ENCODE peak calls at places on chromosomes 7 and 10, in ten cellular contexts. One of them, this sample, is unnamed.

GRCh38 chr7:44195901-44196300 is 4.9 kb upstream of the YKT6 start:
- DNase-seq in choroid plexus epithelial cell: no peak
- DNase-seq in fibroblast of pulmonary artery: no peak
- DNase-seq in ovary: no peak
- DNase-seq in OCI-LY7: no peak
- DNase-seq in WERI-Rb-1: no peak
- DNase-seq in neural progenitor cell: no peak
- DNase-seq in AG09309: no peak
- DNase-seq in mucosa of descending colon: no peak
- DNase-seq in upper lobe of right lung: peak
- DNase-seq in this sample: peak

GRCh38 chr10:71598673-71599072 is 120.9 kb downstream of the C10orf105 start:
- DNase-seq in neural progenitor cell: no peak
- DNase-seq in ovary: peak
- DNase-seq in choroid plexus epithelial cell: peak
- DNase-seq in upper lobe of right lung: peak
- DNase-seq in OCI-LY7: no peak
- DNase-seq in mucosa of descending colon: peak
- DNase-seq in fibroblast of pulmonary artery: peak
- DNase-seq in WERI-Rb-1: no peak
- DNase-seq in AG09309: peak
- DNase-seq in this sample: no peak

GRCh38 chr10:45377321-45377720 is 3.3 kb downstream of the ALOX5 start:
- DNase-seq in WERI-Rb-1: no peak
- DNase-seq in OCI-LY7: no peak
- DNase-seq in fibroblast of pulmonary artery: no peak
- DNase-seq in mucosa of descending colon: no peak
- DNase-seq in ovary: no peak
- DNase-seq in choroid plexus epithelial cell: no peak
- DNase-seq in neural progenitor cell: no peak
- DNase-seq in upper lobe of right lung: no peak
- DNase-seq in AG09309: no peak
- DNase-seq in this sample: no peak

GRCh38 chr7:7535688-7536087 is at the start of gene COL28A1:
- DNase-seq in upper lobe of right lung: no peak
- DNase-seq in neural progenitor cell: no peak
- DNase-seq in mucosa of descending colon: no peak
- DNase-seq in AG09309: no peak
- DNase-seq in choroid plexus epithelial cell: no peak
- DNase-seq in ovary: no peak
- DNase-seq in WERI-Rb-1: no peak
- DNase-seq in fibroblast of pulmonary artery: no peak
- DNase-seq in OCI-LY7: no peak
- DNase-seq in this sample: no peak

GRCh38 chr10:46551701-46552525 is 4.5 kb downstream of the GPRIN2 start:
- DNase-seq in ovary: peak
- DNase-seq in mucosa of descending colon: peak
- DNase-seq in WERI-Rb-1: peak
- DNase-seq in neural progenitor cell: no peak
- DNase-seq in AG09309: no peak
- DNase-seq in fibroblast of pulmonary artery: no peak
- DNase-seq in upper lobe of right lung: peak
- DNase-seq in OCI-LY7: no peak
- DNase-seq in choroid plexus epithelial cell: no peak
- DNase-seq in this sample: no peak

GRCh38 chr7:74280985-74281384 is 8.2 kb upstream of the CLIP2 start:
- DNase-seq in mucosa of descending colon: no peak
- DNase-seq in neural progenitor cell: no peak
- DNase-seq in choroid plexus epithelial cell: peak
- DNase-seq in upper lobe of right lung: no peak
- DNase-seq in OCI-LY7: no peak
- DNase-seq in fibroblast of pulmonary artery: no peak
- DNase-seq in WERI-Rb-1: no peak
- DNase-seq in ovary: no peak
- DNase-seq in AG09309: no peak
- DNase-seq in this sample: no peak

GRCh38 chr7:70042533-70042932 is 444.3 kb downstream of the AUTS2 start:
- DNase-seq in fibroblast of pulmonary artery: peak
- DNase-seq in OCI-LY7: no peak
- DNase-seq in choroid plexus epithelial cell: peak
- DNase-seq in ovary: no peak
- DNase-seq in AG09309: peak
- DNase-seq in neural progenitor cell: no peak
- DNase-seq in mucosa of descending colon: no peak
- DNase-seq in WERI-Rb-1: no peak
- DNase-seq in upper lobe of right lung: no peak
- DNase-seq in this sample: peak

GRCh38 chr10:99368646-99369045 is 39.5 kb downstream of the CNNM1 start:
- DNase-seq in neural progenitor cell: no peak
- DNase-seq in ovary: no peak
- DNase-seq in upper lobe of right lung: no peak
- DNase-seq in mucosa of descending colon: no peak
- DNase-seq in fibroblast of pulmonary artery: no peak
- DNase-seq in WERI-Rb-1: no peak
- DNase-seq in OCI-LY7: no peak
- DNase-seq in choroid plexus epithelial cell: no peak
- DNase-seq in AG09309: no peak
- DNase-seq in this sample: no peak

GRCh38 chr7:130432886-130433285 is 7.9 kb downstream of the CEP41 start:
- DNase-seq in OCI-LY7: no peak
- DNase-seq in AG09309: no peak
- DNase-seq in upper lobe of right lung: no peak
- DNase-seq in ovary: no peak
- DNase-seq in neural progenitor cell: no peak
- DNase-seq in choroid plexus epithelial cell: peak
- DNase-seq in mucosa of descending colon: no peak
- DNase-seq in WERI-Rb-1: no peak
- DNase-seq in fibroblast of pulmonary artery: peak
- DNase-seq in this sample: peak

GRCh38 chr10:126433351-126433750 is 45.1 kb upstream of the ADAM12 start:
- DNase-seq in choroid plexus epithelial cell: peak
- DNase-seq in fibroblast of pulmonary artery: no peak
- DNase-seq in WERI-Rb-1: no peak
- DNase-seq in neural progenitor cell: no peak
- DNase-seq in OCI-LY7: no peak
- DNase-seq in mucosa of descending colon: no peak
- DNase-seq in ovary: no peak
- DNase-seq in upper lobe of right lung: no peak
- DNase-seq in AG09309: no peak
- DNase-seq in this sample: peak

GRCh38 chr7:142770720-142771352 is at the start of gene PRSS2:
- DNase-seq in ovary: no peak
- DNase-seq in fibroblast of pulmonary artery: no peak
- DNase-seq in neural progenitor cell: no peak
- DNase-seq in upper lobe of right lung: no peak
- DNase-seq in mucosa of descending colon: no peak
- DNase-seq in choroid plexus epithelial cell: no peak
- DNase-seq in AG09309: no peak
- DNase-seq in OCI-LY7: peak
- DNase-seq in WERI-Rb-1: no peak
- DNase-seq in this sample: no peak

GRCh38 chr10:123156091-123156490 is 1.9 kb downstream of the BUB3 start:
- DNase-seq in ovary: no peak
- DNase-seq in WERI-Rb-1: no peak
- DNase-seq in upper lobe of right lung: no peak
- DNase-seq in AG09309: peak
- DNase-seq in mucosa of descending colon: no peak
- DNase-seq in neural progenitor cell: no peak
- DNase-seq in fibroblast of pulmonary artery: peak
- DNase-seq in choroid plexus epithelial cell: peak
- DNase-seq in OCI-LY7: no peak
- DNase-seq in this sample: peak

GRCh38 chr7:155225516-155225915 is 72.2 kb upstream of the INSIG1 start:
- DNase-seq in upper lobe of right lung: no peak
- DNase-seq in AG09309: no peak
- DNase-seq in WERI-Rb-1: no peak
- DNase-seq in mucosa of descending colon: no peak
- DNase-seq in neural progenitor cell: no peak
- DNase-seq in ovary: no peak
- DNase-seq in OCI-LY7: no peak
- DNase-seq in choroid plexus epithelial cell: no peak
- DNase-seq in fibroblast of pulmonary artery: no peak
- DNase-seq in this sample: no peak

GRCh38 chr10:26869528-26869927 is 8.8 kb upstream of the ABI1 start:
- DNase-seq in AG09309: no peak
- DNase-seq in ovary: no peak
- DNase-seq in upper lobe of right lung: no peak
- DNase-seq in WERI-Rb-1: no peak
- DNase-seq in OCI-LY7: peak
- DNase-seq in neural progenitor cell: no peak
- DNase-seq in choroid plexus epithelial cell: no peak
- DNase-seq in mucosa of descending colon: no peak
- DNase-seq in fibroblast of pulmonary artery: peak
- DNase-seq in this sample: peak

GRCh38 chr7:111509298-111509697 is 53.0 kb downstream of the IMMP2L start:
- DNase-seq in neural progenitor cell: no peak
- DNase-seq in upper lobe of right lung: no peak
- DNase-seq in WERI-Rb-1: no peak
- DNase-seq in AG09309: no peak
- DNase-seq in mucosa of descending colon: no peak
- DNase-seq in fibroblast of pulmonary artery: no peak
- DNase-seq in OCI-LY7: no peak
- DNase-seq in ovary: no peak
- DNase-seq in choroid plexus epithelial cell: no peak
- DNase-seq in this sample: no peak

GRCh38 chr10:31118561-31118960 is 86.9 kb upstream of the ZNF438 start:
- DNase-seq in upper lobe of right lung: no peak
- DNase-seq in neural progenitor cell: no peak
- DNase-seq in choroid plexus epithelial cell: peak
- DNase-seq in WERI-Rb-1: no peak
- DNase-seq in ovary: no peak
- DNase-seq in mucosa of descending colon: no peak
- DNase-seq in fibroblast of pulmonary artery: no peak
- DNase-seq in OCI-LY7: no peak
- DNase-seq in AG09309: no peak
- DNase-seq in this sample: peak

GRCh38 chr10:84197643-84198042 is 3.3 kb downstream of the CDHR1 start:
- DNase-seq in neural progenitor cell: no peak
- DNase-seq in OCI-LY7: no peak
- DNase-seq in upper lobe of right lung: peak
- DNase-seq in choroid plexus epithelial cell: no peak
- DNase-seq in WERI-Rb-1: no peak
- DNase-seq in ovary: no peak
- DNase-seq in AG09309: no peak
- DNase-seq in fibroblast of pulmonary artery: no peak
- DNase-seq in mucosa of descending colon: no peak
- DNase-seq in this sample: no peak

GRCh38 chr7:85688712-85689111 is 501.9 kb upstream of the SEMA3D start:
- DNase-seq in neural progenitor cell: no peak
- DNase-seq in upper lobe of right lung: no peak
- DNase-seq in OCI-LY7: no peak
- DNase-seq in ovary: no peak
- DNase-seq in choroid plexus epithelial cell: no peak
- DNase-seq in fibroblast of pulmonary artery: no peak
- DNase-seq in mucosa of descending colon: no peak
- DNase-seq in AG09309: no peak
- DNase-seq in WERI-Rb-1: no peak
- DNase-seq in this sample: no peak

GRCh38 chr7:148699024-148699771 is 495 bp downstream of the CUL1 start:
- DNase-seq in mucosa of descending colon: peak
- DNase-seq in choroid plexus epithelial cell: peak
- DNase-seq in AG09309: no peak
- DNase-seq in upper lobe of right lung: peak
- DNase-seq in OCI-LY7: peak
- DNase-seq in ovary: peak
- DNase-seq in fibroblast of pulmonary artery: peak
- DNase-seq in WERI-Rb-1: peak
- DNase-seq in neural progenitor cell: peak
- DNase-seq in this sample: peak
- TF ChIP-seq CTCF in mucosa of descending colon: no peak
- TF ChIP-seq CTCF in choroid plexus epithelial cell: no peak
- TF ChIP-seq CTCF in AG09309: no peak
- TF ChIP-seq CTCF in upper lobe of right lung: no peak
- TF ChIP-seq CTCF in OCI-LY7: no peak
- TF ChIP-seq CTCF in ovary: no peak
- TF ChIP-seq CTCF in fibroblast of pulmonary artery: no peak
- TF ChIP-seq CTCF in WERI-Rb-1: no peak
- TF ChIP-seq CTCF in neural progenitor cell: no peak
- TF ChIP-seq CTCF in this sample: no peak

GRCh38 chr7:21945374-21946227 is at the start of gene CDCA7L:
- DNase-seq in fibroblast of pulmonary artery: peak
- DNase-seq in choroid plexus epithelial cell: peak
- DNase-seq in neural progenitor cell: peak
- DNase-seq in WERI-Rb-1: peak
- DNase-seq in ovary: peak
- DNase-seq in AG09309: no peak
- DNase-seq in upper lobe of right lung: peak
- DNase-seq in OCI-LY7: peak
- DNase-seq in mucosa of descending colon: peak
- DNase-seq in this sample: peak
- H3K4me3 ChIP-seq in fibroblast of pulmonary artery: peak
- H3K4me3 ChIP-seq in choroid plexus epithelial cell: peak
- H3K4me3 ChIP-seq in neural progenitor cell: peak
- H3K4me3 ChIP-seq in WERI-Rb-1: peak
- H3K4me3 ChIP-seq in ovary: peak
- H3K4me3 ChIP-seq in AG09309: peak
- H3K4me3 ChIP-seq in upper lobe of right lung: peak
- H3K4me3 ChIP-seq in OCI-LY7: peak
- H3K4me3 ChIP-seq in mucosa of descending colon: peak
- H3K4me3 ChIP-seq in this sample: peak

GRCh38 chr7:116098175-116098574 is 67.6 kb upstream of the TFEC start:
- DNase-seq in OCI-LY7: no peak
- DNase-seq in upper lobe of right lung: no peak
- DNase-seq in WERI-Rb-1: no peak
- DNase-seq in choroid plexus epithelial cell: no peak
- DNase-seq in AG09309: no peak
- DNase-seq in fibroblast of pulmonary artery: no peak
- DNase-seq in neural progenitor cell: no peak
- DNase-seq in ovary: no peak
- DNase-seq in mucosa of descending colon: no peak
- DNase-seq in this sample: no peak

GRCh38 chr7:116093516-116094301 is 63.1 kb upstream of the TFEC start:
- DNase-seq in WERI-Rb-1: no peak
- DNase-seq in OCI-LY7: no peak
- DNase-seq in upper lobe of right lung: no peak
- DNase-seq in choroid plexus epithelial cell: no peak
- DNase-seq in ovary: no peak
- DNase-seq in neural progenitor cell: no peak
- DNase-seq in fibroblast of pulmonary artery: no peak
- DNase-seq in AG09309: no peak
- DNase-seq in mucosa of descending colon: no peak
- DNase-seq in this sample: no peak

GRCh38 chr7:116101709-116102108 is 71.1 kb upstream of the TFEC start:
- DNase-seq in upper lobe of right lung: no peak
- DNase-seq in mucosa of descending colon: no peak
- DNase-seq in OCI-LY7: no peak
- DNase-seq in WERI-Rb-1: no peak
- DNase-seq in choroid plexus epithelial cell: peak
- DNase-seq in neural progenitor cell: no peak
- DNase-seq in AG09309: no peak
- DNase-seq in fibroblast of pulmonary artery: peak
- DNase-seq in ovary: no peak
- DNase-seq in this sample: peak

GRCh38 chr7:116097365-116098009 is 66.9 kb upstream of the TFEC start:
- DNase-seq in OCI-LY7: no peak
- DNase-seq in upper lobe of right lung: no peak
- DNase-seq in fibroblast of pulmonary artery: peak
- DNase-seq in mucosa of descending colon: no peak
- DNase-seq in choroid plexus epithelial cell: peak
- DNase-seq in neural progenitor cell: no peak
- DNase-seq in AG09309: peak
- DNase-seq in WERI-Rb-1: no peak
- DNase-seq in ovary: no peak
- DNase-seq in this sample: peak
- TF ChIP-seq CTCF in OCI-LY7: peak
- TF ChIP-seq CTCF in upper lobe of right lung: no peak
- TF ChIP-seq CTCF in fibroblast of pulmonary artery: peak
- TF ChIP-seq CTCF in mucosa of descending colon: no peak
- TF ChIP-seq CTCF in choroid plexus epithelial cell: no peak
- TF ChIP-seq CTCF in neural progenitor cell: peak
- TF ChIP-seq CTCF in AG09309: peak
- TF ChIP-seq CTCF in WERI-Rb-1: no peak
- TF ChIP-seq CTCF in ovary: no peak
- TF ChIP-seq CTCF in this sample: no peak

GRCh38 chr10:102535481-102536147 is 31.8 kb downstream of the SUFU start:
- DNase-seq in AG09309: no peak
- DNase-seq in WERI-Rb-1: no peak
- DNase-seq in fibroblast of pulmonary artery: no peak
- DNase-seq in OCI-LY7: no peak
- DNase-seq in choroid plexus epithelial cell: no peak
- DNase-seq in neural progenitor cell: no peak
- DNase-seq in mucosa of descending colon: no peak
- DNase-seq in ovary: no peak
- DNase-seq in upper lobe of right lung: peak
- DNase-seq in this sample: no peak
- H3K4me3 ChIP-seq in AG09309: no peak
- H3K4me3 ChIP-seq in WERI-Rb-1: no peak
- H3K4me3 ChIP-seq in fibroblast of pulmonary artery: no peak
- H3K4me3 ChIP-seq in OCI-LY7: no peak
- H3K4me3 ChIP-seq in choroid plexus epithelial cell: no peak
- H3K4me3 ChIP-seq in neural progenitor cell: no peak
- H3K4me3 ChIP-seq in mucosa of descending colon: no peak
- H3K4me3 ChIP-seq in ovary: no peak
- H3K4me3 ChIP-seq in upper lobe of right lung: no peak
- H3K4me3 ChIP-seq in this sample: no peak